ENCODE peak calls at places on chromosomes 4 and X, in five cellular contexts. M, R, D, H and C are unnamed samples.

GRCh38 chr4:152805071-152805650 is 25.4 kb downstream of the ARFIP1 start:
- DNase-seq in D (no peak), R (no peak), M (no peak), H (no peak), C (no peak)

GRCh38 chrX:74550295-74550802 is 64.1 kb downstream of the RLIM start:
- DNase-seq in M (peak; percentile 92), H (peak; percentile 87), R (peak; percentile 61), D (peak; percentile 80), C (peak; percentile 93)

GRCh38 chr4:59818656-59819055 is 1381.5 kb upstream of the ADGRL3 start:
- DNase-seq in R (no peak), M (no peak), D (no peak), H (no peak), C (peak; percentile 22)

GRCh38 chr4:82865592-82865991 is 25.4 kb downstream of the SEC31A start:
- DNase-seq in H (no peak), M (no peak), D (no peak), R (no peak), C (no peak)

GRCh38 chrX:40096395-40097091 is 1.2 kb downstream of the BCOR start:
- DNase-seq in M (peak; percentile 76), R (no peak), H (no peak), D (peak; percentile 56), C (peak; percentile 27)

GRCh38 chr4:124515591-124515990 is 196.9 kb downstream of the ANKRD50 start:
- DNase-seq in H (no peak), R (no peak), M (no peak), D (no peak), C (no peak)

GRCh38 chr4:145176641-145177432 is 3.6 kb downstream of the OTUD4 start:
- DNase-seq in M (no peak), R (no peak), D (no peak), H (no peak), C (no peak)

GRCh38 chr4:78864405-78865024 is 74.7 kb downstream of the PAQR3 start:
- DNase-seq in D (peak; percentile 86), M (no peak), H (no peak), R (peak; percentile 52), C (peak; percentile 90)

GRCh38 chr4:56460085-56460484 is 7.3 kb upstream of the SRP72 start:
- DNase-seq in M (no peak), R (no peak), H (no peak), D (no peak), C (no peak)

GRCh38 chr4:114780205-114780604 is 181.6 kb downstream of the UGT8 start:
- DNase-seq in R (peak; percentile 29), M (no peak), H (no peak), D (peak; percentile 4), C (peak; percentile 83)

GRCh38 chr4:118742050-118742449 is 56.9 kb downstream of the METTL14 start:
- DNase-seq in R (no peak), D (no peak), H (no peak), M (no peak), C (no peak)

GRCh38 chr4:25937801-25938200 is 23.8 kb downstream of the SMIM20 start:
- DNase-seq in H (no peak), R (no peak), D (no peak), M (no peak), C (no peak)

GRCh38 chrX:72394518-72395163 is 88.9 kb upstream of the CITED1 start:
- DNase-seq in R (no peak), D (no peak), M (no peak), H (no peak), C (peak; percentile 97)

GRCh38 chr4:102627831-102628523 is 126.8 kb downstream of the NFKB1 start:
- DNase-seq in D (no peak), R (no peak), M (no peak), H (no peak), C (no peak)

GRCh38 chr4:6568689-6569332 is 6.2 kb upstream of the MAN2B2 start:
- DNase-seq in D (no peak), M (no peak), R (no peak), H (no peak), C (no peak)

GRCh38 chrX:124862304-124862703 is 457.4 kb upstream of the TEX13C start:
- DNase-seq in D (no peak), R (no peak), M (no peak), H (no peak), C (no peak)

GRCh38 chrX:74118503-74118902 is 185.5 kb upstream of the ZCCHC13 start:
- DNase-seq in R (no peak), D (no peak), M (no peak), H (no peak), C (no peak)

GRCh38 chr4:54607067-54607466 is 50.7 kb upstream of the KIT start:
- DNase-seq in D (no peak), M (no peak), R (no peak), H (no peak), C (no peak)

GRCh38 chrX:39582091-39582490 is 515.7 kb downstream of the BCOR start:
- DNase-seq in R (no peak), M (no peak), D (no peak), H (peak; percentile 39), C (peak; percentile 17)

GRCh38 chr4:72169861-72170260 is 138.1 kb downstream of the NPFFR2 start:
- DNase-seq in M (no peak), D (no peak), R (no peak), H (no peak), C (no peak)

GRCh38 chrX:150683536-150684146 is 9.6 kb upstream of the MTMR1 start:
- DNase-seq in M (no peak), D (peak; percentile 62), R (no peak), H (no peak), C (peak; percentile 13)

GRCh38 chr4:124890522-124890921 is 178.0 kb upstream of the ANKRD50 start:
- DNase-seq in H (no peak), D (no peak), M (no peak), R (no peak), C (no peak)

GRCh38 chrX:68503830-68504229 is 5.0 kb downstream of the YIPF6 start:
- DNase-seq in D (no peak), R (no peak), M (no peak), H (no peak), C (no peak)

GRCh38 chr4:83504544-83504943 is 19.6 kb upstream of the ABRAXAS1 start:
- DNase-seq in R (no peak), H (no peak), M (no peak), D (no peak), C (no peak)

GRCh38 chrX:77668391-77669237 is 117.4 kb downstream of the ATRX start:
- DNase-seq in M (no peak), D (no peak), H (no peak), R (no peak), C (no peak)

GRCh38 chr4:3613980-3614730 is 81.9 kb upstream of the LRPAP1 start:
- DNase-seq in H (no peak), R (no peak), D (no peak), M (no peak), C (no peak)

GRCh38 chr4:10013722-10014121 is 7.6 kb downstream of the SLC2A9 start:
- DNase-seq in H (peak; percentile 82), D (peak; percentile 39), M (peak; percentile 80), R (no peak), C (peak; percentile 25)

GRCh38 chr4:169098969-169099685 is 89.1 kb upstream of the CBR4 start:
- DNase-seq in H (no peak), M (no peak), D (no peak), R (no peak), C (no peak)

GRCh38 chr4:150089732-150090131 is 11.5 kb downstream of the DCLK2 start:
- DNase-seq in H (no peak), R (no peak), D (no peak), M (no peak), C (no peak)

GRCh38 chrX:141341341-141341740 is 99.0 kb upstream of the SPANXC start:
- DNase-seq in R (no peak), M (no peak), H (no peak), D (no peak), C (peak; percentile 0)

GRCh38 chr4:821631-822030 is 4.3 kb downstream of the CPLX1 start:
- DNase-seq in R (no peak), H (no peak), D (no peak), M (peak; percentile 25), C (no peak)

GRCh38 chr4:128308986-128309385 is 21.4 kb upstream of the PGRMC2 start:
- DNase-seq in H (no peak), D (no peak), M (no peak), R (no peak), C (no peak)

GRCh38 chr4:22179124-22179874 is 230.7 kb upstream of the KCNIP4 start:
- DNase-seq in R (no peak), M (no peak), H (no peak), D (no peak), C (no peak)

GRCh38 chrX:123625952-123626351 is 106.9 kb downstream of the THOC2 start:
- DNase-seq in R (no peak), M (no peak), H (no peak), D (no peak), C (no peak)
- H3K36me3 ChIP-seq in R (peaks cover 83% of the 10 kb centered on the region), M (no peaks in the 10 kb centered on the region), H (peaks cover 49% of the 10 kb centered on the region), D (peaks cover 87% of the 10 kb centered on the region), C (peaks cover 75% of the 10 kb centered on the region)

GRCh38 chrX:47817421-47817820 is 19.3 kb upstream of the ZNF81 start:
- DNase-seq in R (no peak), D (no peak), M (no peak), H (peak; percentile 26), C (no peak)
- H3K4me1 ChIP-seq in R (no peaks in the 10 kb centered on the region), D (no peaks in the 10 kb centered on the region), M (no peaks in the 10 kb centered on the region), H (no peaks in the 10 kb centered on the region), C (no peaks in the 10 kb centered on the region)

GRCh38 chrX:53223068-53223693 is 1.8 kb downstream of the KDM5C start:
- DNase-seq in D (no peak), M (no peak), R (no peak), H (no peak), C (no peak)
- H3K36me3 ChIP-seq in D (peaks cover 52% of the 10 kb centered on the region), M (no peaks in the 10 kb centered on the region), R (peaks cover 47% of the 10 kb centered on the region), H (peaks cover 32% of the 10 kb centered on the region), C (peaks cover 4% of the 10 kb centered on the region)

GRCh38 chr4:80308466-80308822 is 27.1 kb upstream of the CFAP299 start:
- DNase-seq in M (no peak), H (no peak), R (no peak), D (no peak), C (no peak)

GRCh38 chr4:80305466-80305865 is 30.1 kb upstream of the CFAP299 start:
- DNase-seq in M (no peak), R (no peak), H (no peak), D (no peak), C (no peak)

GRCh38 chr4:80307774-80308465 is 27.6 kb upstream of the CFAP299 start:
- DNase-seq in H (no peak), R (no peak), M (no peak), D (no peak), C (peak; percentile 50)

GRCh38 chr4:80307183-80307735 is 28.3 kb upstream of the CFAP299 start:
- DNase-seq in R (no peak), D (no peak), H (no peak), M (no peak), C (no peak)

DNA sequence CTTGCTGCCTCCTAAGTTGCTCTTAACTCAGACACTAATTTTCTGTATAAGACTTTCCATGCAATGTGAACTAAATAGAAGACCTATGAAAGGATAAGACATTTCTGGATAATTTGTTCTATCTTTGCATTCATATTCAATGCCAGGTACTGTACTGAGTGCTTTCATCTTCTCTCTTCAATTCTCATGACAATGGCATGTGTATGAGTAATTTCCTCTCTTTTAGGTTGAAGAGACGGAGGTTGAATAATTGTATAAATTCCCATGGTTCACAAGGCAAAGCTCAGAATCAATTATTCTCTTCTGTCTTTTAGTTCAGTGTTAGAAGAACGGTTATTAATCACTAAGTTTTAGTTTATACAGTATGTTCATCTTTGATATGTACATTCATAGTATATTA is 29.3 kb upstream of the CFAP299 start:
- DNase-seq in M (no peak), H (no peak), D (no peak), R (no peak), C (no peak)
- H3K4me1 ChIP-seq in M (no peaks in the 10 kb centered on the region), H (peaks cover 12% of the 10 kb centered on the region), D (no peaks in the 10 kb centered on the region), R (no peaks in the 10 kb centered on the region), C (peaks cover 12% of the 10 kb centered on the region)

GRCh38 chr4:121799888-121800501 is 1.1 kb upstream of the EXOSC9 start:
- DNase-seq in R (no peak), H (no peak), D (no peak), M (no peak), C (no peak)
- H3K36me3 ChIP-seq in R (peaks cover 32% of the 10 kb centered on the region), H (peaks cover 24% of the 10 kb centered on the region), D (peaks cover 24% of the 10 kb centered on the region), M (no peaks in the 10 kb centered on the region), C (peaks cover 21% of the 10 kb centered on the region)